ENCODE peak calls at places on chromosomes 4 and X, in seven cellular contexts. M, G, B, Z, Q, C and D are unnamed samples.

GRCh38 chr4:1154523-1155182 is 17.7 kb downstream of the SPON2 start:
- DNase-seq in M (no peak), G (no peak), B (no peak), Z (no peak), Q (no peak), C (no peak), D (no peak)

GRCh38 chr4:6909113-6909969 is at the start of gene TBC1D14:
- DNase-seq in M (peak), G (peak), B (peak), Z (peak), Q (peak), C (peak), D (peak)

GRCh38 chr4:88981571-88981970 is 75.4 kb downstream of the FAM13A start:
- DNase-seq in M (no peak), G (no peak), B (no peak), Z (no peak), Q (no peak), C (no peak), D (no peak)

GRCh38 chrX:23749576-23749975 is 6.5 kb upstream of the ACOT9 start:
- DNase-seq in M (no peak), G (no peak), B (no peak), Z (no peak), Q (no peak), C (no peak), D (no peak)

GRCh38 chr4:1209821-1210220 is 37.4 kb upstream of the SPON2 start:
- DNase-seq in M (no peak), G (no peak), B (no peak), Z (no peak), Q (no peak), C (no peak), D (no peak)

GRCh38 chrX:118727686-118728339 is 407 bp downstream of the IL13RA1 start:
- DNase-seq in M (no peak), G (no peak), B (peak), Z (no peak), Q (no peak), C (no peak), D (no peak)

GRCh38 chrX:129636175-129636681 is 18.5 kb downstream of the APLN start:
- DNase-seq in M (no peak), G (no peak), B (no peak), Z (no peak), Q (no peak), C (no peak), D (no peak)

GRCh38 chrX:12447448-12448154 is 309.3 kb downstream of the FRMPD4 start:
- DNase-seq in M (no peak), G (no peak), B (peak), Z (no peak), Q (no peak), C (no peak), D (no peak)

GRCh38 chr4:110631582-110632505 is 9.0 kb upstream of the PITX2 start:
- DNase-seq in M (no peak), G (no peak), B (peak), Z (no peak), Q (no peak), C (no peak), D (peak)

GRCh38 chr4:145278341-145279121 is 98.1 kb upstream of the OTUD4 start:
- DNase-seq in M (no peak), G (no peak), B (peak), Z (no peak), Q (no peak), C (no peak), D (peak)

GRCh38 chrX:40420899-40421729 is 159.7 kb upstream of the ATP6AP2 start:
- DNase-seq in M (no peak), G (no peak), B (peak), Z (no peak), Q (no peak), C (no peak), D (peak)

GRCh38 chrX:17581650-17582049 is 155.6 kb upstream of the SCML1 start:
- DNase-seq in M (no peak), G (no peak), B (no peak), Z (no peak), Q (no peak), C (no peak), D (no peak)

GRCh38 chr4:6259886-6260285 is 9.8 kb upstream of the WFS1 start:
- DNase-seq in M (no peak), G (no peak), B (no peak), Z (no peak), Q (no peak), C (no peak), D (no peak)

GRCh38 chrX:95346854-95347253 is 1337.8 kb upstream of the DIAPH2 start:
- DNase-seq in M (no peak), G (no peak), B (peak), Z (no peak), Q (no peak), C (no peak), D (no peak)

GRCh38 chr4:101198741-101199339 is 148.5 kb downstream of the PPP3CA start:
- DNase-seq in M (no peak), G (no peak), B (no peak), Z (no peak), Q (no peak), C (no peak), D (no peak)

GRCh38 chr4:24975505-24975904 is 55.2 kb downstream of the LGI2 start:
- DNase-seq in M (no peak), G (no peak), B (no peak), Z (no peak), Q (no peak), C (no peak), D (no peak)

GRCh38 chrX:17160971-17161370 is 214.0 kb upstream of the NHS start:
- DNase-seq in M (no peak), G (no peak), B (no peak), Z (no peak), Q (no peak), C (no peak), D (no peak)

GRCh38 chrX:150848914-150849365 is 49.5 kb downstream of the CD99L2 start:
- DNase-seq in M (no peak), G (no peak), B (peak), Z (no peak), Q (no peak), C (no peak), D (no peak)

GRCh38 chr4:137993232-137993631 is 248.9 kb downstream of the SLC7A11 start:
- DNase-seq in M (no peak), G (no peak), B (peak), Z (no peak), Q (no peak), C (no peak), D (no peak)

GRCh38 chr4:2937986-2938385 is 25.2 kb downstream of the NOP14 start:
- DNase-seq in M (no peak), G (no peak), B (no peak), Z (no peak), Q (no peak), C (no peak), D (no peak)

GRCh38 chr4:2290974-2291704 is 29.2 kb upstream of the MXD4 start:
- DNase-seq in M (no peak), G (peak), B (no peak), Z (peak), Q (peak), C (peak), D (peak)

GRCh38 chr4:2079006-2079405 is 19.9 kb downstream of the NAT8L start:
- DNase-seq in M (no peak), G (no peak), B (no peak), Z (no peak), Q (no peak), C (no peak), D (no peak)

GRCh38 chrX:34586507-34586906 is 70.6 kb downstream of the TMEM47 start:
- DNase-seq in M (no peak), G (no peak), B (no peak), Z (no peak), Q (no peak), C (no peak), D (no peak)

GRCh38 chr4:2083116-2083825 is 24.1 kb downstream of the NAT8L start:
- DNase-seq in M (no peak), G (no peak), B (no peak), Z (no peak), Q (no peak), C (no peak), D (no peak)

GRCh38 chr4:22688236-22688635 is 4.5 kb upstream of the GBA3 start:
- DNase-seq in M (no peak), G (no peak), B (peak), Z (no peak), Q (no peak), C (no peak), D (no peak)

GRCh38 chr4:140884431-140885058 is 128.4 kb upstream of the TBC1D9 start:
- DNase-seq in M (no peak), G (no peak), B (peak), Z (no peak), Q (peak), C (no peak), D (no peak)

GRCh38 chrX:119237526-119238035 is 1.5 kb downstream of the PGRMC1 start:
- DNase-seq in M (no peak), G (no peak), B (no peak), Z (no peak), Q (no peak), C (no peak), D (no peak)

GRCh38 chr4:15695240-15695699 is 7.6 kb upstream of the BST1 start:
- DNase-seq in M (no peak), G (no peak), B (peak), Z (no peak), Q (no peak), C (no peak), D (no peak)